ENCODE peak calls at places on chromosomes 11 and 22, in four cellular contexts. P is ovary; E is cardiac fibroblast; J is stimulated activated CD4-positive, alpha-beta T cell treated with anti-CD3 and anti-CD28 coated beads, Interleukin-1b, Interleukin-23, amount 100 ng/mL, for 24 hours. D is an unnamed sample.
A peak's percentile ranks its signal among the peaks of the same experiment; 100 is the strongest.

GRCh38 chr11:6237903-6238302 is 986 bp upstream of the CNGA4 start:
- DNase-seq in P (no peak), E (no peak), J (no peak), D (no peak)

GRCh38 chr11:116517077-116517476 is 255.7 kb downstream of the BUD13 start:
- DNase-seq in P (no peak), E (no peak), J (no peak), D (no peak)

GRCh38 chr22:46066691-46067090 is 83.6 kb upstream of the PPARA start:
- DNase-seq in P (peak; percentile 47), E (peak; percentile 73), J (no peak), D (no peak)

GRCh38 chr22:19292262-19293230 is 1.0 kb upstream of the CLTCL1 start:
- DNase-seq in P (peak; percentile 26), E (peak; percentile 85), J (peak; percentile 2), D (no peak)

GRCh38 chr11:28463826-28464225 is 355.6 kb downstream of the METTL15 start:
- DNase-seq in P (no peak), E (peak; percentile 62), J (no peak), D (no peak)

GRCh38 chr11:10514210-10514609 is 26.8 kb downstream of the RNF141 start:
- DNase-seq in P (no peak), E (peak; percentile 54), J (no peak), D (no peak)

GRCh38 chr11:70434813-70435300 is 36.5 kb downstream of the CTTN start:
- DNase-seq in P (no peak), E (no peak), J (no peak), D (no peak)

GRCh38 chr11:28010001-28010400 is 98.0 kb downstream of the KIF18A start:
- DNase-seq in P (no peak), E (no peak), J (no peak), D (no peak)

GRCh38 chr11:12802418-12803085 is 128.3 kb downstream of the TEAD1 start:
- DNase-seq in P (peak; percentile 79), E (peak; percentile 69), J (no peak), D (no peak)

GRCh38 chr11:9003573-9004309 is at the start of gene NRIP3:
- DNase-seq in P (peak; percentile 63), E (peak; percentile 46), J (peak; percentile 36), D (no peak)

GRCh38 chr11:13321431-13321830 is 43.8 kb downstream of the BMAL1 start:
- DNase-seq in P (no peak), E (no peak), J (no peak), D (no peak)

GRCh38 chr22:45831394-45831793 is 145.6 kb downstream of the WNT7B start:
- DNase-seq in P (no peak), E (peak; percentile 56), J (no peak), D (no peak)

GRCh38 chr11:4523666-4524065 is 21.3 kb upstream of the OR52M1 start:
- DNase-seq in P (no peak), E (peak; percentile 7), J (no peak), D (no peak)

GRCh38 chr11:62504158-62504973 is 42.2 kb downstream of the AHNAK start:
- DNase-seq in P (no peak), E (no peak), J (no peak), D (no peak)

GRCh38 chr11:61545341-61545740 is 35.5 kb downstream of the SYT7 start:
- DNase-seq in P (no peak), E (peak; percentile 37), J (no peak), D (no peak)

GRCh38 chr22:31343235-31344191 is 2.6 kb downstream of the PATZ1 start:
- DNase-seq in P (peak; percentile 65), E (peak; percentile 11), J (no peak), D (no peak)

GRCh38 chr11:64181506-64182411 is 4.2 kb upstream of the STIP1 start:
- DNase-seq in P (peak; percentile 88), E (peak; percentile 93), J (no peak), D (peak; percentile 73)

GRCh38 chr11:112024178-112024777 is 930 bp upstream of the DLAT start:
- DNase-seq in P (no peak), E (no peak), J (no peak), D (no peak)

GRCh38 chr22:45777046-45777851 is 105.6 kb downstream of the ATXN10 start:
- DNase-seq in P (no peak), E (peak; percentile 63), J (no peak), D (no peak)

GRCh38 chr11:86735462-86736302 is 63.3 kb upstream of the ME3 start:
- DNase-seq in P (no peak), E (peak; percentile 89), J (no peak), D (no peak)

GRCh38 chr11:68044145-68044813 is 5.5 kb downstream of the TCIRG1 start:
- DNase-seq in P (no peak), E (no peak), J (no peak), D (no peak)

GRCh38 chr11:8332196-8332595 is 68.5 kb upstream of the LMO1 start:
- DNase-seq in P (no peak), E (no peak), J (no peak), D (no peak)

GRCh38 chr22:44648821-44649566 is 53.0 kb upstream of the PRR5 start:
- DNase-seq in P (no peak), E (peak; percentile 29), J (no peak), D (peak; percentile 98)

GRCh38 chr11:62847767-62848314 is 8.5 kb upstream of the WDR74 start:
- DNase-seq in P (no peak), E (no peak), J (no peak), D (no peak)

GRCh38 chr11:45580399-45580798 is 85.0 kb downstream of the CHST1 start:
- DNase-seq in P (no peak), E (peak; percentile 50), J (no peak), D (no peak)

GRCh38 chr11:101003468-101003867 is 126.1 kb downstream of the PGR start:
- DNase-seq in P (no peak), E (no peak), J (no peak), D (no peak)

GRCh38 chr11:61955416-61956135 is 5.4 kb downstream of the BEST1 start:
- DNase-seq in P (no peak), E (no peak), J (no peak), D (no peak)

GRCh38 chr11:104000798-104001197 is 35.6 kb upstream of the DDI1 start:
- DNase-seq in P (no peak), E (peak; percentile 23), J (no peak), D (no peak)

GRCh38 chr11:12433571-12434061 is 56.2 kb downstream of the PARVA start:
- DNase-seq in P (no peak), E (peak; percentile 64), J (no peak), D (peak; percentile 77)

GRCh38 chr11:130118636-130119387 is 40.8 kb upstream of the ST14 start:
- DNase-seq in P (no peak), E (no peak), J (no peak), D (no peak)

GRCh38 chr11:117856892-117857291 is 19.6 kb downstream of the FXYD6 start:
- DNase-seq in P (no peak), E (no peak), J (no peak), D (no peak)

D was measured in AG09309.